ENCODE peak calls at places on chromosomes 5 and 9, in ten cellular contexts. F, W, D, L, H, Z, C, B, A and P are unnamed samples.
A peak's percentile ranks its signal among the peaks of the same experiment; 100 is the strongest.

GRCh38 chr9:115615821-115616665 is 498.1 kb upstream of the TNC start:
- DNase-seq in F (no peak), W (peak; percentile 52), D (no peak), L (peak; percentile 78), H (no peak), Z (peak; percentile 88), C (no peak), B (no peak), A (no peak), P (no peak)

GRCh38 chr9:36045610-36046009 is 8.9 kb downstream of the RECK start:
- DNase-seq in F (no peak), W (no peak), D (no peak), L (peak; percentile 13), H (no peak), Z (no peak), C (no peak), B (no peak), A (no peak), P (no peak)

GRCh38 chr9:107650321-107650720 is 160.8 kb upstream of the KLF4 start:
- DNase-seq in F (no peak), W (peak; percentile 26), D (no peak), L (peak; percentile 42), H (no peak), Z (peak; percentile 70), C (no peak), B (no peak), A (no peak), P (no peak)

GRCh38 chr9:98864257-98865180 is 57.0 kb downstream of the GALNT12 start:
- DNase-seq in F (no peak), W (no peak), D (no peak), L (peak; percentile 71), H (no peak), Z (peak; percentile 47), C (no peak), B (no peak), A (peak; percentile 36), P (no peak)

GRCh38 chr5:171706736-171707440 is 78.7 kb upstream of the SMIM23 start:
- DNase-seq in F (no peak), W (no peak), D (no peak), L (no peak), H (no peak), Z (no peak), C (no peak), B (no peak), A (no peak), P (no peak)

GRCh38 chr9:136720887-136721338 is 8.5 kb downstream of the DIPK1B start:
- DNase-seq in F (no peak), W (no peak), D (no peak), L (no peak), H (no peak), Z (no peak), C (no peak), B (no peak), A (no peak), P (no peak)

GRCh38 chr5:95717439-95717838 is 13.7 kb upstream of the RHOBTB3 start:
- DNase-seq in F (no peak), W (no peak), D (no peak), L (no peak), H (no peak), Z (no peak), C (no peak), B (no peak), A (no peak), P (no peak)

GRCh38 chr5:78927657-78928282 is 57.3 kb downstream of the ARSB start:
- DNase-seq in F (no peak), W (peak; percentile 47), D (peak; percentile 19), L (no peak), H (no peak), Z (peak; percentile 15), C (no peak), B (no peak), A (no peak), P (no peak)

GRCh38 chr5:172878585-172879433 is 44.8 kb downstream of the ERGIC1 start:
- DNase-seq in F (no peak), W (peak; percentile 65), D (no peak), L (no peak), H (no peak), Z (peak; percentile 64), C (no peak), B (no peak), A (peak; percentile 55), P (no peak)

GRCh38 chr9:93295456-93296076 is 111.6 kb downstream of the WNK2 start:
- DNase-seq in F (peak; percentile 59), W (no peak), D (no peak), L (no peak), H (no peak), Z (no peak), C (no peak), B (no peak), A (no peak), P (peak; percentile 39)

GRCh38 chr9:38166501-38166900 is 97.5 kb upstream of the SHB start:
- DNase-seq in F (no peak), W (no peak), D (no peak), L (no peak), H (no peak), Z (no peak), C (no peak), B (no peak), A (no peak), P (no peak)

GRCh38 chr9:93826905-93827544 is 128.1 kb downstream of the BARX1 start:
- DNase-seq in F (no peak), W (no peak), D (no peak), L (no peak), H (no peak), Z (peak; percentile 0), C (no peak), B (no peak), A (no peak), P (no peak)

GRCh38 chr9:86605303-86605702 is 251.1 kb upstream of the TUT7 start:
- DNase-seq in F (no peak), W (no peak), D (no peak), L (no peak), H (no peak), Z (no peak), C (no peak), B (no peak), A (no peak), P (no peak)

GRCh38 chr5:6432206-6432605 is 16.5 kb upstream of the UBE2QL1 start:
- DNase-seq in F (no peak), W (no peak), D (no peak), L (no peak), H (no peak), Z (no peak), C (no peak), B (no peak), A (no peak), P (no peak)

GRCh38 chr5:153896701-153897100 is 142.0 kb downstream of the FAM114A2 start:
- DNase-seq in F (peak; percentile 68), W (no peak), D (no peak), L (peak; percentile 73), H (no peak), Z (no peak), C (no peak), B (no peak), A (no peak), P (peak; percentile 88)

GRCh38 chr5:146069780-146070099 is 35.6 kb downstream of the PLAC8L1 start:
- DNase-seq in F (no peak), W (no peak), D (no peak), L (no peak), H (no peak), Z (no peak), C (no peak), B (no peak), A (no peak), P (no peak)

GRCh38 chr9:21684831-21685362 is 117.5 kb upstream of the MTAP start:
- DNase-seq in F (no peak), W (no peak), D (no peak), L (peak; percentile 36), H (no peak), Z (no peak), C (no peak), B (peak; percentile 64), A (no peak), P (peak; percentile 13)